ENCODE peak calls at places on chromosomes 3 and 15, in eight cellular contexts. N is HFFc6, M is GM13977, I is uterus, X is left ventricle myocardium inferior, V is neural crest cell, T is heart left ventricle, K is astrocyte of the cerebellum. H is an unnamed sample.

GRCh38 chr3:105228696-105229095 is 138.0 kb upstream of the ALCAM start:
- DNase-seq in N (no peak), M (no peak), I (no peak), X (no peak), V (no peak), T (no peak), K (no peak), H (no peak)

GRCh38 chr15:101420232-101420631 is 69.3 kb downstream of the PCSK6 start:
- DNase-seq in N (no peak), M (no peak), I (no peak), X (no peak), V (no peak), T (no peak), K (no peak), H (no peak)

GRCh38 chr3:174223042-174223441 is 636.1 kb upstream of the NAALADL2 start:
- DNase-seq in N (no peak), M (no peak), I (no peak), X (no peak), V (no peak), T (no peak), K (no peak), H (no peak)

GRCh38 chr3:87437765-87438164 is 161.4 kb upstream of the POU1F1 start:
- DNase-seq in N (peak), M (no peak), I (no peak), X (no peak), V (no peak), T (no peak), K (no peak), H (no peak)

GRCh38 chr3:126894516-126894915 is 88.4 kb upstream of the PLXNA1 start:
- DNase-seq in N (no peak), M (no peak), I (no peak), X (no peak), V (no peak), T (no peak), K (no peak), H (no peak)

GRCh38 chr15:60691508-60692047 is 212.6 kb upstream of the ICE2 start:
- DNase-seq in N (no peak), M (no peak), I (no peak), X (no peak), V (no peak), T (no peak), K (no peak), H (no peak)

GRCh38 chr15:98442901-98443300 is 205.4 kb upstream of the IGF1R start:
- DNase-seq in N (no peak), M (no peak), I (no peak), X (no peak), V (no peak), T (no peak), K (no peak), H (no peak)

GRCh38 chr3:174132006-174132405 is 727.1 kb upstream of the NAALADL2 start:
- DNase-seq in N (no peak), M (no peak), I (no peak), X (no peak), V (no peak), T (no peak), K (no peak), H (no peak)

GRCh38 chr3:104132566-104132997 is 1234.1 kb upstream of the ALCAM start:
- DNase-seq in N (peak), M (no peak), I (no peak), X (no peak), V (no peak), T (no peak), K (no peak), H (no peak)

GRCh38 chr3:60301142-60301541 is 950.1 kb downstream of the FHIT start:
- DNase-seq in N (no peak), M (no peak), I (no peak), X (no peak), V (no peak), T (no peak), K (peak), H (no peak)

GRCh38 chr15:92629975-92630626 is 25.5 kb downstream of the FAM174B start:
- DNase-seq in N (no peak), M (no peak), I (no peak), X (no peak), V (no peak), T (no peak), K (no peak), H (no peak)

GRCh38 chr3:141777957-141778813 is 15.0 kb downstream of the GRK7 start:
- DNase-seq in N (no peak), M (no peak), I (no peak), X (no peak), V (no peak), T (no peak), K (no peak), H (no peak)

GRCh38 chr3:64533565-64534317 is 154.1 kb downstream of the ADAMTS9 start:
- DNase-seq in N (peak), M (peak), I (peak), X (peak), V (peak), T (peak), K (peak), H (peak)

GRCh38 chr15:39127151-39127815 is 453.6 kb upstream of the THBS1 start:
- DNase-seq in N (no peak), M (no peak), I (no peak), X (no peak), V (no peak), T (no peak), K (peak), H (no peak)

GRCh38 chr3:98593046-98593936 is at the start of gene CPOX:
- DNase-seq in N (peak), M (peak), I (peak), X (peak), V (peak), T (peak), K (peak), H (peak)
- TF ChIP-seq CTCF in N (no peak), M (no peak), I (no peak), X (no peak), V (no peak), T (no peak), K (no peak), H (no peak)

DNA sequence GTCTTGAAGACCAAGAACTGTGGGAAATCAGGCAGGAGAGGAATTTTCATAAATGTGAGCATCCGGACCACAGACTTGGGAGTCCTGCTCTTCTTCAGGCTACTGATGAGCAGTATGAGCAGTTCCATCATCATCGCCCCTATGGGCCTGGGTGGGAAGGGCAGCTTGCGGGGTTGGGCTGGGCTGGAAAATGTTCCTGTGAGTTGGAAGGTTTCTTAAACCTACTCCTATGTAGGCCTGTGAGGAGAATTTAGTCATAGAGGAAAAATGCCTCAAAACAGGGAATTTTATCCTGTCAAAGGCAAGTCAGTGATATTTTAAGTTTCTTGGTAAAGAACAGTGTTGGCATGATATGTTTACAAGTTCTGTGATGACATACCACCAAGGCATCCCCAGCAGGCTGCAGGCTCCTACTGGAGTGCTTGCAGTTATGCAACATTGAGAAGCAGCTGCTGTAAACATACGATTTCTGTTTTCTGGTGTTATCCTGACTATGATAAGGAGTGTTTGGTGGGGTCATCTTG is 10.3 kb downstream of the MASP1 start:
- DNase-seq in N (peak), M (no peak), I (no peak), X (no peak), V (no peak), T (no peak), K (no peak), H (no peak)
- TF ChIP-seq CTCF in N (peak), M (no peak), I (no peak), X (no peak), V (no peak), T (no peak), K (no peak), H (no peak)

GRCh38 chr3:123656241-123656640 is 71.4 kb upstream of the HACD2 start:
- DNase-seq in N (no peak), M (no peak), I (no peak), X (no peak), V (no peak), T (no peak), K (no peak), H (no peak)

GRCh38 chr3:123657578-123657977 is 72.7 kb upstream of the HACD2 start:
- DNase-seq in N (no peak), M (no peak), I (peak), X (no peak), V (no peak), T (no peak), K (no peak), H (no peak)

GRCh38 chr3:123657111-123657510 is 72.3 kb upstream of the HACD2 start:
- DNase-seq in N (no peak), M (no peak), I (peak), X (no peak), V (no peak), T (no peak), K (no peak), H (no peak)

GRCh38 chr3:123655400-123655799 is 70.5 kb upstream of the HACD2 start:
- DNase-seq in N (no peak), M (no peak), I (no peak), X (no peak), V (no peak), T (no peak), K (no peak), H (no peak)

GRCh38 chr3:123656691-123657090 is 71.8 kb upstream of the HACD2 start:
- DNase-seq in N (no peak), M (no peak), I (no peak), X (no peak), V (no peak), T (no peak), K (no peak), H (no peak)
- TF ChIP-seq CTCF in N (peak), M (no peak), I (no peak), X (no peak), V (peak), T (no peak), K (no peak), H (no peak)

GRCh38 chr15:33700695-33701303 is 267.5 kb upstream of the CHRM5 start:
- DNase-seq in N (peak), M (peak), I (peak), X (peak), V (peak), T (peak), K (peak), H (peak)

GRCh38 chr15:33698128-33698527 is 270.2 kb upstream of the CHRM5 start:
- DNase-seq in N (no peak), M (no peak), I (no peak), X (no peak), V (no peak), T (no peak), K (no peak), H (no peak)

GRCh38 chr15:33699145-33699544 is 269.2 kb upstream of the CHRM5 start:
- DNase-seq in N (no peak), M (no peak), I (no peak), X (no peak), V (no peak), T (no peak), K (no peak), H (no peak)

GRCh38 chr15:33701304-33701696 is 267.0 kb upstream of the CHRM5 start:
- DNase-seq in N (no peak), M (no peak), I (no peak), X (no peak), V (no peak), T (no peak), K (no peak), H (no peak)

GRCh38 chr15:33699691-33700447 is 268.4 kb upstream of the CHRM5 start:
- DNase-seq in N (peak), M (no peak), I (no peak), X (no peak), V (no peak), T (no peak), K (no peak), H (no peak)
- TF ChIP-seq CTCF in N (peak), M (no peak), I (no peak), X (no peak), V (peak), T (no peak), K (peak), H (no peak)

DNA sequence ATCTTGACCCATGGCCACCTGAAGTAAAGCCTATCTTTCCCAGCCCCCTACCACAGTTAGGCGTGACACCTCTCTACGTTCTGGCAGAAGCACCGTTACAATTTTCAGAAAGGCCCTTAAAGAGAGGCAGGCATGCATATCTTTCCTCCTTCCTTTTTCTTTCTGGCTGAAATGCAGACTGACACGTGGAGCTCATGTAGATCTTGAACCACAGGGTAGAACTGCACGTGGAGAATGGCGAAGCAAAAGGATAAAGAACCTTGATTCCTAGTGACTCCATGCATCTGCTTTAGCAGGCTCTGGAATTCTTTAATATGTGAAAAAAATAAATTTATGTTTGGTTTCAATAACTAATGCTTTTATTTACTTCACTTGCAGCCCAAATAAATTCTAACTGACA is 166.6 kb downstream of the CPNE4 start:
- DNase-seq in N (no peak), M (no peak), I (no peak), X (no peak), V (no peak), T (no peak), K (no peak), H (no peak)
- TF ChIP-seq CTCF in N (no peak), M (no peak), I (no peak), X (no peak), V (no peak), T (no peak), K (no peak), H (no peak)

H was measured in GM20000.